ENCODE peak calls at places on chromosomes 6 and 20, in seven cellular contexts. H, C, Z, L, E, Y and D are unnamed samples.

GRCh38 chr6:144007779-144008500 is at the start of gene PLAGL1:
- DNase-seq in C (peak; percentile 55), L (no peak), H (peak; percentile 57), E (peak; percentile 63), Y (peak; percentile 8), Z (no peak), D (peak; percentile 75)

GRCh38 chr6:22248513-22249308 is 48.1 kb downstream of the PRL start:
- DNase-seq in C (peak; percentile 83), Z (no peak), L (no peak), Y (no peak), H (no peak), E (no peak), D (no peak)

GRCh38 chr6:107603029-107603428 is 113.1 kb downstream of the SOBP start:
- DNase-seq in Z (no peak), C (no peak), Y (no peak), H (no peak), E (peak; percentile 3), L (no peak), D (no peak)

GRCh38 chr6:163085861-163086562 is 328.5 kb upstream of the QKI start:
- DNase-seq in H (no peak), Z (no peak), L (no peak), Y (no peak), E (no peak), C (no peak), D (no peak)

GRCh38 chr20:37528442-37529213 is 952 bp upstream of the BLCAP start:
- DNase-seq in E (no peak), Z (no peak), C (no peak), H (peak; percentile 28), Y (no peak), L (no peak), D (no peak)

GRCh38 chr6:150638286-150638685 is 38.6 kb downstream of the PLEKHG1 start:
- DNase-seq in H (no peak), Y (no peak), C (no peak), E (no peak), L (no peak), Z (no peak), D (no peak)

GRCh38 chr6:57027301-57027700 is 19.2 kb upstream of the KIAA1586 start:
- DNase-seq in L (no peak), C (no peak), E (no peak), Z (no peak), Y (no peak), H (no peak), D (no peak)

GRCh38 chr20:33687370-33687915 is 1.3 kb upstream of the E2F1 start:
- DNase-seq in H (no peak), E (no peak), Y (no peak), C (no peak), Z (no peak), L (no peak), D (no peak)

GRCh38 chr20:346640-347316 is at the start of gene NRSN2:
- DNase-seq in Z (no peak), C (peak; percentile 62), Y (peak; percentile 72), H (no peak), E (peak; percentile 74), L (no peak), D (peak; percentile 64)

GRCh38 chr20:9100721-9101120 is 31.8 kb downstream of the PLCB4 start:
- DNase-seq in Z (no peak), Y (no peak), L (no peak), C (no peak), E (no peak), H (no peak), D (no peak)

GRCh38 chr20:21513881-21514540 is at the start of gene NKX2-2:
- DNase-seq in Y (no peak), C (no peak), Z (no peak), E (no peak), L (no peak), H (no peak), D (no peak)

GRCh38 chr6:89413006-89413400 is 930 bp upstream of the RRAGD start:
- DNase-seq in H (no peak), Z (no peak), L (no peak), Y (no peak), C (no peak), E (peak; percentile 62), D (peak; percentile 60)

GRCh38 chr6:55175078-55175777 is 913 bp downstream of the HCRTR2 start:
- DNase-seq in Z (no peak), H (no peak), L (no peak), Y (no peak), C (no peak), E (no peak), D (no peak)

GRCh38 chr6:153031335-153031955 is 28.9 kb upstream of the MTRF1L start:
- DNase-seq in C (peak; percentile 64), Y (no peak), E (no peak), H (peak; percentile 62), Z (no peak), L (no peak), D (no peak)

GRCh38 chr6:79927758-79928157 is 19.6 kb downstream of the ELOVL4 start:
- DNase-seq in C (no peak), Z (no peak), H (no peak), Y (no peak), E (no peak), L (no peak), D (no peak)

GRCh38 chr6:82040405-82041221 is 206.9 kb downstream of the IBTK start:
- DNase-seq in H (peak; percentile 24), C (peak; percentile 59), Y (peak; percentile 50), E (peak; percentile 50), Z (peak; percentile 24), L (no peak), D (no peak)

GRCh38 chr6:132734694-132735236 is 20.9 kb upstream of the VNN1 start:
- DNase-seq in H (peak; percentile 26), Z (no peak), L (no peak), E (no peak), Y (no peak), C (peak; percentile 83), D (no peak)

GRCh38 chr20:3888622-3889488 is at the start of gene PANK2:
- DNase-seq in Y (peak; percentile 99), C (peak; percentile 98), E (peak; percentile 99), H (peak; percentile 99), L (peak; percentile 99), Z (peak; percentile 98), D (peak; percentile 99)

GRCh38 chr6:10425177-10425972 is 10.5 kb upstream of the TFAP2A start:
- DNase-seq in E (no peak), L (no peak), Y (no peak), Z (no peak), C (no peak), H (no peak), D (no peak)

GRCh38 chr20:1786496-1786895 is 108.7 kb upstream of the SIRPA start:
- DNase-seq in L (no peak), C (no peak), E (no peak), Y (no peak), Z (no peak), H (no peak), D (no peak)

DNA sequence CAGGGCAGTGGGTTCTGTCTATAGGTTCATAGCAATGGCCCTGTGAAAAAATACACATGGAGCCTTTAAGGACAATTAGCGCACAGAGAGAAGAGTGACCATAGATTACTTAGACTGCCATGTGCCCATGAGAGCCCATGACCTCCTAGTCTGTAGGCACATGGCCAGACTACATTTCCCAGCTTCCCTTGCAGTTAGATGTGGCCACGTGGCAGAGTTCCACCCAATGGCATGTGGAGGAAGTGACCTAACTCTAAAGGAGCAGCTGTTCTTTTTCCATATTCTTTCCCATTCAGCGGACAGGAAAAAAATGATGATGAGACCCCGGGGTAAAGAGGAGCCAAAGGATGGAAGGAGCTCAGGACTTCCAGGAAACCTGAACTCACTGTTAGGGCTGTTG is 116.7 kb downstream of the CBLN4 start:
- DNase-seq in Z (peak; percentile 1), C (no peak), Y (peak; percentile 83), H (no peak), E (no peak), L (no peak), D (no peak)
- H3K9me3 ChIP-seq in Z (no peaks in the 10 kb centered on the region), C (peaks cover 11% of the 10 kb centered on the region), Y (no peaks in the 10 kb centered on the region), H (no peaks in the 10 kb centered on the region), E (no peaks in the 10 kb centered on the region), L (no peaks in the 10 kb centered on the region), D (no peaks in the 10 kb centered on the region)

GRCh38 chr6:24918641-24919403 is 16.9 kb downstream of the RIPOR2 start:
- DNase-seq in L (no peak), E (no peak), Z (peak; percentile 65), Y (no peak), H (no peak), C (no peak), D (no peak)

GRCh38 chr6:24922854-24923253 is 12.9 kb downstream of the RIPOR2 start:
- DNase-seq in L (no peak), H (no peak), Z (no peak), E (no peak), C (no peak), Y (no peak), D (no peak)

GRCh38 chr6:24922174-24922573 is 13.6 kb downstream of the RIPOR2 start:
- DNase-seq in L (no peak), Z (peak; percentile 38), Y (no peak), C (no peak), E (no peak), H (no peak), D (no peak)

GRCh38 chr6:24916496-24916895 is 19.3 kb downstream of the RIPOR2 start:
- DNase-seq in Y (no peak), L (no peak), Z (no peak), E (no peak), C (no peak), H (no peak), D (no peak)

DNA sequence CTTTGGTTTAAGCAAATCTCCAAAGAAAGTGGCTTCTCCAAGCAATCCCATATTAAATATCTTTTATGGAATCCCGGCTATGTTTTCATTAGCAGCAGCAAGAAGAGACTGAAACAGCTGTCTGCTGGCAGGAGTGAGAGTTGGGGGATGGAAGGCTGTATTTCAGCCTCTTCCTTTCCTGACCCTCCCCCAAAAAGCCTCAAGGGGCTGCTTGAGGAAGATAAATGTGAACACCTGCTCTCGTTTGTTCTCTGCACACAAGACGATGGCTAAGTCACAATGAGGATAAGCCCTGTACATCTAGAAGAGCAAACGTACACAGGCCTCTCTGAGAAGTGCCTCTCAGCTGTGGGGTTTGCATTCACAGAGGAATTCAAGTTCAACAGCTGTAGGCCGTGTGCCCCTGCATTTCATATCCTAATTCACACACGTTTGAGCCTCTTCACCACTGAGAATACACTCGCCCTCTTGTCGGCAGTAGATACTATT is 16.3 kb downstream of the RIPOR2 start:
- DNase-seq in E (no peak), H (no peak), L (no peak), Y (no peak), C (no peak), Z (peak; percentile 96), D (no peak)
- H3K4me1 ChIP-seq in E (no peaks in the 10 kb centered on the region), H (no peaks in the 10 kb centered on the region), L (no peaks in the 10 kb centered on the region), Y (no peaks in the 10 kb centered on the region), C (peaks cover 16% of the 10 kb centered on the region), Z (peaks cover 68% of the 10 kb centered on the region), D (peaks cover 4% of the 10 kb centered on the region)

GRCh38 chr20:60700728-60701127 is 551.3 kb upstream of the CDH4 start:
- DNase-seq in L (no peak), E (no peak), C (no peak), Y (no peak), H (no peak), Z (no peak), D (no peak)
- TF ChIP-seq CTCF in L (no peak), E (no peak), C (no peak), Y (no peak), H (no peak), Z (no peak), D (no peak)

DNA sequence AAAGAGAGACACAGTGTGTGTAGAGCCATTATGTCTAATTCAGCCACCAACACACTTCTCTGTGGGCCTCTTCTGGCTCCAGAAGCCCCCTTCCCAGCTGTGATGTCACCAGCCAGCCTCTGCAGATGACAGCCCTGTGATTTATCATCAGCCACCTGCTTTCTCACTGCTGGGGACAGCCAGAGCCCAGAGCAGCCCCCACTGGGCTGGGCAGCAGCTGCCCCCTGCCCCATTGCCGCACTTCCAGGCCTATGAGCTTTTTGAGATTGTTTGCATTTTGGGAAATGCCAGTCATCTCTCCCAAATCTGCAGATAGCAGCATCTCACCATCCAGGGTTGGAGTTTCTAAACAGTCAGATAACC is 21.9 kb upstream of the STX16 start:
- DNase-seq in Z (no peak), H (no peak), L (no peak), C (no peak), Y (no peak), E (no peak), D (no peak)
- H3K9me3 ChIP-seq in Z (no peaks in the 10 kb centered on the region), H (no peaks in the 10 kb centered on the region), L (no peaks in the 10 kb centered on the region), C (no peaks in the 10 kb centered on the region), Y (no peaks in the 10 kb centered on the region), E (no peaks in the 10 kb centered on the region), D (no peaks in the 10 kb centered on the region)